ENCODE peak calls at places on chromosomes 6 and 20, in eight cellular contexts. L is ACHN, Y is RWPE1, R is NCI-H524, U is fibroblast of pulmonary artery, C is fibroblast of lung, Z is anterior cingulate cortex, S is heart right ventricle. D is an unnamed sample.

GRCh38 chr20:34190679-34191090 is 50.5 kb upstream of the ASIP start:
- DNase-seq in Z (peak; percentile 38), R (peak; percentile 89), U (peak; percentile 93), S (peak; percentile 52), L (peak; percentile 63), Y (peak; percentile 89), C (peak; percentile 88), D (peak; percentile 18)

GRCh38 chr6:75892384-75892783 is 143.3 kb downstream of the MYO6 start:
- DNase-seq in R (peak; percentile 79), C (no peak), L (no peak), Y (no peak), S (no peak), U (no peak), Z (no peak), D (no peak)

GRCh38 chr6:13354331-13355042 is 26.1 kb upstream of the TBC1D7 start:
- DNase-seq in Z (no peak), R (peak; percentile 64), U (peak; percentile 88), C (peak; percentile 39), L (peak; percentile 34), Y (no peak), S (no peak), D (no peak)

GRCh38 chr20:61534346-61534745 is 282.3 kb downstream of the CDH4 start:
- DNase-seq in U (no peak), Y (no peak), L (no peak), C (no peak), S (no peak), Z (no peak), R (no peak), D (no peak)

GRCh38 chr6:5532941-5533340 is 271.6 kb downstream of the FARS2 start:
- DNase-seq in L (no peak), U (no peak), R (peak; percentile 37), Z (no peak), C (no peak), S (no peak), Y (no peak), D (no peak)

GRCh38 chr20:51910202-51911050 is 108.1 kb upstream of the SALL4 start:
- DNase-seq in L (no peak), Z (no peak), R (no peak), C (no peak), Y (peak; percentile 64), S (no peak), U (no peak), D (no peak)

GRCh38 chr6:125094563-125094962 is 59.0 kb upstream of the TPD52L1 start:
- DNase-seq in L (no peak), R (no peak), Z (no peak), S (no peak), Y (no peak), U (peak; percentile 47), C (peak; percentile 84), D (no peak)

GRCh38 chr6:13229205-13230085 is 98.9 kb downstream of the TBC1D7 start:
- DNase-seq in Z (no peak), Y (peak; percentile 35), U (peak; percentile 11), R (no peak), S (no peak), L (no peak), C (no peak), D (peak; percentile 65)

GRCh38 chr6:66599541-66599940 is 892.5 kb upstream of the EYS start:
- DNase-seq in Y (peak; percentile 55), S (no peak), U (no peak), R (no peak), C (peak; percentile 25), Z (no peak), L (no peak), D (no peak)

GRCh38 chr6:131687022-131687421 is 14.2 kb downstream of the OR2A4 start:
- DNase-seq in R (no peak), U (no peak), Y (no peak), S (no peak), Z (no peak), L (no peak), C (no peak), D (no peak)

GRCh38 chr6:111503194-111503593 is 20.2 kb upstream of the REV3L start:
- DNase-seq in Z (no peak), U (no peak), S (no peak), C (no peak), Y (no peak), L (no peak), R (peak; percentile 53), D (no peak)

GRCh38 chr6:90197854-90198496 is 98.7 kb downstream of the BACH2 start:
- DNase-seq in R (no peak), C (peak; percentile 65), L (no peak), U (peak; percentile 56), Y (no peak), Z (no peak), S (no peak), D (no peak)

GRCh38 chr6:168225471-168225901 is 94.1 kb downstream of the DACT2 start:
- DNase-seq in L (no peak), S (no peak), Z (no peak), C (no peak), R (no peak), U (peak; percentile 22), Y (no peak), D (no peak)

GRCh38 chr6:135438907-135439535 is 58.5 kb downstream of the AHI1 start:
- DNase-seq in U (peak; percentile 50), L (peak; percentile 19), C (peak; percentile 40), R (peak; percentile 74), Y (peak; percentile 14), S (no peak), Z (no peak), D (no peak)

GRCh38 chr20:10754809-10755208 is 81.0 kb upstream of the JAG1 start:
- DNase-seq in Y (no peak), Z (no peak), S (no peak), C (no peak), L (no peak), R (no peak), U (no peak), D (no peak)

GRCh38 chr6:70563540-70563939 is 3.2 kb upstream of the SDHAF4 start:
- DNase-seq in C (peak; percentile 15), S (no peak), L (no peak), U (peak; percentile 42), R (no peak), Y (no peak), Z (no peak), D (no peak)

GRCh38 chr6:37713529-37714119 is 15.9 kb upstream of the MDGA1 start:
- DNase-seq in R (peak; percentile 66), Z (no peak), Y (no peak), S (no peak), C (peak; percentile 29), L (no peak), U (peak; percentile 71), D (no peak)

D was measured in GM18507.